ENCODE peak calls at places on chromosome 21, in ten cellular contexts. D is fibroblast of mammary gland; J is stimulated activated CD8-positive, alpha-beta memory T cell treated with anti-CD3 and anti-CD28 coated beads, Interleukin-7, amount 100 ng/mL, for 24 hours; W is NCI-H1092; X is NCI-H1105 treated with DMSO at 0.1 percent for 48 hours; N is foreskin fibroblast; A is iPS DF 6.9; M is A172; F is immature natural killer cell; S is stimulated activated CD4-positive, alpha-beta T cell treated with anti-CD3 and anti-CD28 coated beads, Interleukin-4, amount 100 ng/mL, for 24 hours. G is an unnamed sample.

GRCh38 chr21:43658769-43659135 is 536 bp downstream of the HSF2BP start:
- DNase-seq in F (no peak), D (no peak), N (no peak), W (no peak), X (no peak), S (no peak), J (no peak), M (no peak), A (no peak), G (no peak)

GRCh38 chr21:40671721-40672120 is 175.2 kb downstream of the DSCAM start:
- DNase-seq in J (no peak), F (no peak), M (no peak), N (no peak), W (no peak), S (no peak), X (no peak), D (no peak), A (no peak), G (peak)

GRCh38 chr21:39004776-39005605 is 178.3 kb downstream of the PSMG1 start:
- DNase-seq in D (peak), W (peak), X (no peak), A (no peak), N (no peak), S (no peak), J (no peak), F (peak), M (no peak), G (no peak)

GRCh38 chr21:17371470-17371869 is 141.4 kb upstream of the CXADR start:
- DNase-seq in N (peak), S (no peak), D (peak), X (no peak), J (no peak), M (peak), A (no peak), F (no peak), W (no peak), G (peak)

GRCh38 chr21:39120876-39121599 is 62.2 kb downstream of the PSMG1 start:
- DNase-seq in M (no peak), J (no peak), D (no peak), X (no peak), N (no peak), W (peak), F (no peak), S (no peak), A (no peak), G (no peak)

GRCh38 chr21:38175321-38175720 is 81.5 kb upstream of the KCNJ15 start:
- DNase-seq in M (no peak), X (no peak), J (no peak), A (no peak), F (no peak), S (no peak), W (no peak), N (no peak), D (peak), G (no peak)

GRCh38 chr21:46295177-46295711 is 9.1 kb downstream of the YBEY start:
- DNase-seq in J (no peak), D (peak), M (peak), A (no peak), X (peak), S (no peak), F (no peak), W (no peak), N (peak), G (no peak)

GRCh38 chr21:45836694-45837670 is 144.6 kb upstream of the COL6A1 start:
- DNase-seq in S (no peak), X (no peak), N (no peak), F (no peak), J (no peak), W (no peak), M (no peak), A (no peak), D (no peak), G (no peak)

GRCh38 chr21:31414601-31415000 is 70.5 kb upstream of the TIAM1 start:
- DNase-seq in M (no peak), N (no peak), F (no peak), S (no peak), J (no peak), D (no peak), W (no peak), X (no peak), A (no peak), G (no peak)

GRCh38 chr21:41247561-41247968 is 69.0 kb upstream of the FAM3B start:
- DNase-seq in X (no peak), N (no peak), M (no peak), A (no peak), W (peak), F (no peak), S (no peak), J (no peak), D (no peak), G (no peak)

GRCh38 chr21:45981641-45982255 is at the start of gene COL6A1:
- DNase-seq in D (peak), J (no peak), N (peak), M (peak), F (no peak), X (peak), W (no peak), A (no peak), S (no peak), G (peak)

GRCh38 chr21:16983425-16983824 is 529.4 kb upstream of the CXADR start:
- DNase-seq in M (no peak), F (no peak), S (no peak), W (no peak), X (peak), D (no peak), A (no peak), J (no peak), N (no peak), G (no peak)

GRCh38 chr21:17462276-17462981 is 50.4 kb upstream of the CXADR start:
- DNase-seq in D (peak), M (no peak), N (no peak), X (no peak), W (no peak), F (no peak), J (no peak), S (no peak), A (no peak), G (no peak)